ENCODE peak calls at places on chromosomes 3 and 15, in ten cellular contexts. One of them, this sample, is unnamed.

GRCh38 chr3:110620118-110620517 is 451.5 kb upstream of the NECTIN3 start:
- DNase-seq in AG04450: no peak
- DNase-seq in thyroid gland: no peak
- DNase-seq in fibroblast of lung: no peak
- DNase-seq in left lung: no peak
- DNase-seq in SJCRH30: no peak
- DNase-seq in spleen: no peak
- DNase-seq in cardiac muscle cell: no peak
- DNase-seq in tibial nerve: no peak
- DNase-seq in pancreas: no peak
- DNase-seq in this sample: peak; percentile 13

GRCh38 chr3:73600293-73600938 is 24.3 kb downstream of the PDZRN3 start:
- DNase-seq in AG04450: no peak
- DNase-seq in thyroid gland: no peak
- DNase-seq in fibroblast of lung: peak; percentile 80
- DNase-seq in left lung: no peak
- DNase-seq in SJCRH30: no peak
- DNase-seq in spleen: no peak
- DNase-seq in cardiac muscle cell: peak; percentile 97
- DNase-seq in tibial nerve: no peak
- DNase-seq in pancreas: no peak
- DNase-seq in this sample: no peak

GRCh38 chr3:67292356-67293225 is 294.5 kb downstream of the KBTBD8 start:
- DNase-seq in AG04450: no peak
- DNase-seq in thyroid gland: no peak
- DNase-seq in fibroblast of lung: peak; percentile 2
- DNase-seq in left lung: peak; percentile 48
- DNase-seq in SJCRH30: no peak
- DNase-seq in spleen: no peak
- DNase-seq in cardiac muscle cell: no peak
- DNase-seq in tibial nerve: peak; percentile 16
- DNase-seq in pancreas: no peak
- DNase-seq in this sample: no peak

GRCh38 chr3:129617381-129618185 is 11.1 kb upstream of the PLXND1 start:
- DNase-seq in AG04450: no peak
- DNase-seq in thyroid gland: no peak
- DNase-seq in fibroblast of lung: no peak
- DNase-seq in left lung: peak; percentile 32
- DNase-seq in SJCRH30: no peak
- DNase-seq in spleen: peak; percentile 59
- DNase-seq in cardiac muscle cell: no peak
- DNase-seq in tibial nerve: no peak
- DNase-seq in pancreas: no peak
- DNase-seq in this sample: no peak

GRCh38 chr3:45943207-45943846 is at the start of gene CXCR6:
- DNase-seq in AG04450: no peak
- DNase-seq in thyroid gland: no peak
- DNase-seq in fibroblast of lung: no peak
- DNase-seq in left lung: no peak
- DNase-seq in SJCRH30: no peak
- DNase-seq in spleen: no peak
- DNase-seq in cardiac muscle cell: no peak
- DNase-seq in tibial nerve: no peak
- DNase-seq in pancreas: no peak
- DNase-seq in this sample: no peak

GRCh38 chr3:153927107-153927506 is 194.1 kb upstream of the ARHGEF26 start:
- DNase-seq in AG04450: peak; percentile 16
- DNase-seq in thyroid gland: no peak
- DNase-seq in fibroblast of lung: peak; percentile 93
- DNase-seq in left lung: no peak
- DNase-seq in SJCRH30: no peak
- DNase-seq in spleen: no peak
- DNase-seq in cardiac muscle cell: peak; percentile 83
- DNase-seq in tibial nerve: no peak
- DNase-seq in pancreas: no peak
- DNase-seq in this sample: no peak

GRCh38 chr3:153789380-153789779 is 331.8 kb upstream of the ARHGEF26 start:
- DNase-seq in AG04450: no peak
- DNase-seq in thyroid gland: no peak
- DNase-seq in fibroblast of lung: no peak
- DNase-seq in left lung: no peak
- DNase-seq in SJCRH30: no peak
- DNase-seq in spleen: no peak
- DNase-seq in cardiac muscle cell: no peak
- DNase-seq in tibial nerve: no peak
- DNase-seq in pancreas: no peak
- DNase-seq in this sample: no peak

GRCh38 chr15:43769584-43770228 is 7.1 kb downstream of the ELL3 start:
- DNase-seq in AG04450: peak; percentile 49
- DNase-seq in thyroid gland: peak; percentile 53
- DNase-seq in fibroblast of lung: peak; percentile 73
- DNase-seq in left lung: peak; percentile 47
- DNase-seq in SJCRH30: peak; percentile 57
- DNase-seq in spleen: no peak
- DNase-seq in cardiac muscle cell: peak; percentile 77
- DNase-seq in tibial nerve: no peak
- DNase-seq in pancreas: peak; percentile 48
- DNase-seq in this sample: peak; percentile 50

GRCh38 chr3:149781216-149781615 is 11.1 kb downstream of the ANKUB1 start:
- DNase-seq in AG04450: no peak
- DNase-seq in thyroid gland: no peak
- DNase-seq in fibroblast of lung: no peak
- DNase-seq in left lung: no peak
- DNase-seq in SJCRH30: no peak
- DNase-seq in spleen: no peak
- DNase-seq in cardiac muscle cell: no peak
- DNase-seq in tibial nerve: no peak
- DNase-seq in pancreas: no peak
- DNase-seq in this sample: no peak

GRCh38 chr15:49815937-49816336 is 195.1 kb downstream of the DTWD1 start:
- DNase-seq in AG04450: no peak
- DNase-seq in thyroid gland: no peak
- DNase-seq in fibroblast of lung: peak; percentile 36
- DNase-seq in left lung: no peak
- DNase-seq in SJCRH30: peak; percentile 80
- DNase-seq in spleen: no peak
- DNase-seq in cardiac muscle cell: peak; percentile 79
- DNase-seq in tibial nerve: no peak
- DNase-seq in pancreas: no peak
- DNase-seq in this sample: peak; percentile 43

GRCh38 chr3:172678068-172678467 is 32.8 kb downstream of the NCEH1 start:
- DNase-seq in AG04450: no peak
- DNase-seq in thyroid gland: no peak
- DNase-seq in fibroblast of lung: no peak
- DNase-seq in left lung: no peak
- DNase-seq in SJCRH30: no peak
- DNase-seq in spleen: no peak
- DNase-seq in cardiac muscle cell: no peak
- DNase-seq in tibial nerve: no peak
- DNase-seq in pancreas: no peak
- DNase-seq in this sample: no peak
- H3K27ac ChIP-seq in AG04450: peak overlapping the region; percentile 47
- H3K27ac ChIP-seq in thyroid gland: no peak overlapping the region
- H3K27ac ChIP-seq in fibroblast of lung: peak overlapping the region; percentile 38
- H3K27ac ChIP-seq in left lung: no peak overlapping the region
- H3K27ac ChIP-seq in SJCRH30: no peak overlapping the region
- H3K27ac ChIP-seq in spleen: no peak overlapping the region
- H3K27ac ChIP-seq in cardiac muscle cell: no peak overlapping the region
- H3K27ac ChIP-seq in tibial nerve: no peak overlapping the region
- H3K27ac ChIP-seq in pancreas: no peak overlapping the region
- H3K27ac ChIP-seq in this sample: peak overlapping the region; percentile 65

GRCh38 chr3:126083913-126084514 is at the start of gene SLC41A3:
- DNase-seq in AG04450: peak; percentile 27
- DNase-seq in thyroid gland: peak; percentile 93
- DNase-seq in fibroblast of lung: peak; percentile 77
- DNase-seq in left lung: peak; percentile 92
- DNase-seq in SJCRH30: peak; percentile 92
- DNase-seq in spleen: peak; percentile 97
- DNase-seq in cardiac muscle cell: peak; percentile 87
- DNase-seq in tibial nerve: peak; percentile 80
- DNase-seq in pancreas: peak; percentile 92
- DNase-seq in this sample: peak; percentile 94

GRCh38 chr3:126085276-126085675 is 1.4 kb upstream of the SLC41A3 start:
- DNase-seq in AG04450: no peak
- DNase-seq in thyroid gland: no peak
- DNase-seq in fibroblast of lung: no peak
- DNase-seq in left lung: no peak
- DNase-seq in SJCRH30: no peak
- DNase-seq in spleen: no peak
- DNase-seq in cardiac muscle cell: no peak
- DNase-seq in tibial nerve: no peak
- DNase-seq in pancreas: no peak
- DNase-seq in this sample: no peak

GRCh38 chr3:126085841-126086240 is 1.9 kb upstream of the SLC41A3 start:
- DNase-seq in AG04450: no peak
- DNase-seq in thyroid gland: no peak
- DNase-seq in fibroblast of lung: no peak
- DNase-seq in left lung: no peak
- DNase-seq in SJCRH30: no peak
- DNase-seq in spleen: no peak
- DNase-seq in cardiac muscle cell: no peak
- DNase-seq in tibial nerve: no peak
- DNase-seq in pancreas: no peak
- DNase-seq in this sample: no peak

GRCh38 chr3:126084667-126085180 is 800 bp upstream of the SLC41A3 start:
- DNase-seq in AG04450: no peak
- DNase-seq in thyroid gland: no peak
- DNase-seq in fibroblast of lung: no peak
- DNase-seq in left lung: no peak
- DNase-seq in SJCRH30: no peak
- DNase-seq in spleen: no peak
- DNase-seq in cardiac muscle cell: no peak
- DNase-seq in tibial nerve: no peak
- DNase-seq in pancreas: no peak
- DNase-seq in this sample: no peak

DNA sequence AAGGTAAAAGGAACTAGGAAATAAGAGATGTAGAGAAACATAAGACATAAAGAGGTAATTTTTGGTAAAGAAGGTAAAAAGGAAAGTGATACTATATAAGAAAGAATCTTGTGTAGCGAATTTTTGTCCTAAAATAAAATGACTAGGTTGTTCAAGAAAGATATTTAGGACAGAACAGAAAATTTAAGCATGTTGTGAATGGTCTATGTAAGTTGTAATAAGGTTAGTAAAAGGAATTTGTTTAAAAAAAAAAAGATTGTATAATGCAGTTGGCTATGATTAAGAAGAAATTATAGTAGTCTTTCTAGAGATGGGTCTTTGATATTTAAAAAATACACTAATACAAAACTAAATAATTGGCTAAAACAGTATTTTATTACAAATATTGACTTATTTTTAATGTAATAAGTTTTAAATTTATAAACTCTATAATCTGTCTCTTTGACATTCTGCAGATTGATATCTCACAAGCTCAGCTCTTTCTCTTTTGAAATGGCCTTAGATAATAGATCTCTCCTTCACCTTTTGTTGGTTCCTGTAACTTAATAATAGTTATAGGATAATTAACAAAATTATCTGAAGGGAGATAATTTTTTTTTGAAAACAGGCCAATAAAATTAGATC is 3.7 kb upstream of the SLC41A3 start:
- DNase-seq in AG04450: no peak
- DNase-seq in thyroid gland: no peak
- DNase-seq in fibroblast of lung: no peak
- DNase-seq in left lung: no peak
- DNase-seq in SJCRH30: no peak
- DNase-seq in spleen: no peak
- DNase-seq in cardiac muscle cell: no peak
- DNase-seq in tibial nerve: no peak
- DNase-seq in pancreas: no peak
- DNase-seq in this sample: no peak
- H3K9me3 ChIP-seq in AG04450: peaks cover 4% of the 10 kb centered on the region
- H3K9me3 ChIP-seq in thyroid gland: no peaks in the 10 kb centered on the region
- H3K9me3 ChIP-seq in fibroblast of lung: no peaks in the 10 kb centered on the region
- H3K9me3 ChIP-seq in left lung: peaks cover 6% of the 10 kb centered on the region
- H3K9me3 ChIP-seq in SJCRH30: peaks cover 13% of the 10 kb centered on the region
- H3K9me3 ChIP-seq in spleen: no peaks in the 10 kb centered on the region
- H3K9me3 ChIP-seq in cardiac muscle cell: no peaks in the 10 kb centered on the region
- H3K9me3 ChIP-seq in tibial nerve: peaks cover 9% of the 10 kb centered on the region
- H3K9me3 ChIP-seq in pancreas: no peaks in the 10 kb centered on the region
- H3K9me3 ChIP-seq in this sample: peaks cover 4% of the 10 kb centered on the region

GRCh38 chr15:67828379-67828968 is 3.2 kb downstream of the SKOR1 start:
- DNase-seq in AG04450: no peak
- DNase-seq in thyroid gland: no peak
- DNase-seq in fibroblast of lung: no peak
- DNase-seq in left lung: no peak
- DNase-seq in SJCRH30: no peak
- DNase-seq in spleen: peak; percentile 48
- DNase-seq in cardiac muscle cell: no peak
- DNase-seq in tibial nerve: no peak
- DNase-seq in pancreas: no peak
- DNase-seq in this sample: no peak
- H3K27me3 ChIP-seq in AG04450: peaks cover 92% of the 10 kb centered on the region
- H3K27me3 ChIP-seq in thyroid gland: peaks cover 62% of the 10 kb centered on the region
- H3K27me3 ChIP-seq in fibroblast of lung: peaks cover 88% of the 10 kb centered on the region
- H3K27me3 ChIP-seq in left lung: peaks cover 100% of the 10 kb centered on the region
- H3K27me3 ChIP-seq in SJCRH30: no peaks in the 10 kb centered on the region
- H3K27me3 ChIP-seq in spleen: peaks cover 99% of the 10 kb centered on the region
- H3K27me3 ChIP-seq in cardiac muscle cell: peaks cover 100% of the 10 kb centered on the region
- H3K27me3 ChIP-seq in tibial nerve: no peaks in the 10 kb centered on the region
- H3K27me3 ChIP-seq in pancreas: peaks cover 70% of the 10 kb centered on the region
- H3K27me3 ChIP-seq in this sample: peaks cover 68% of the 10 kb centered on the region

GRCh38 chr3:58352624-58353023 is 19.9 kb downstream of the PXK start:
- DNase-seq in AG04450: no peak
- DNase-seq in thyroid gland: no peak
- DNase-seq in fibroblast of lung: no peak
- DNase-seq in left lung: no peak
- DNase-seq in SJCRH30: no peak
- DNase-seq in spleen: no peak
- DNase-seq in cardiac muscle cell: no peak
- DNase-seq in tibial nerve: no peak
- DNase-seq in pancreas: no peak
- DNase-seq in this sample: no peak

GRCh38 chr3:58350627-58351013 is 17.9 kb downstream of the PXK start:
- DNase-seq in AG04450: no peak
- DNase-seq in thyroid gland: no peak
- DNase-seq in fibroblast of lung: peak; percentile 51
- DNase-seq in left lung: no peak
- DNase-seq in SJCRH30: no peak
- DNase-seq in spleen: no peak
- DNase-seq in cardiac muscle cell: peak; percentile 37
- DNase-seq in tibial nerve: no peak
- DNase-seq in pancreas: no peak
- DNase-seq in this sample: no peak

GRCh38 chr3:58351920-58352319 is 19.2 kb downstream of the PXK start:
- DNase-seq in AG04450: no peak
- DNase-seq in thyroid gland: peak; percentile 55
- DNase-seq in fibroblast of lung: no peak
- DNase-seq in left lung: no peak
- DNase-seq in SJCRH30: no peak
- DNase-seq in spleen: no peak
- DNase-seq in cardiac muscle cell: no peak
- DNase-seq in tibial nerve: no peak
- DNase-seq in pancreas: no peak
- DNase-seq in this sample: peak; percentile 9

GRCh38 chr3:58347984-58348383 is 15.3 kb downstream of the PXK start:
- DNase-seq in AG04450: no peak
- DNase-seq in thyroid gland: peak; percentile 39
- DNase-seq in fibroblast of lung: no peak
- DNase-seq in left lung: no peak
- DNase-seq in SJCRH30: no peak
- DNase-seq in spleen: no peak
- DNase-seq in cardiac muscle cell: no peak
- DNase-seq in tibial nerve: no peak
- DNase-seq in pancreas: no peak
- DNase-seq in this sample: no peak

GRCh38 chr3:58349792-58350626 is 17.3 kb downstream of the PXK start:
- DNase-seq in AG04450: no peak
- DNase-seq in thyroid gland: peak; percentile 75
- DNase-seq in fibroblast of lung: no peak
- DNase-seq in left lung: no peak
- DNase-seq in SJCRH30: no peak
- DNase-seq in spleen: no peak
- DNase-seq in cardiac muscle cell: no peak
- DNase-seq in tibial nerve: no peak
- DNase-seq in pancreas: no peak
- DNase-seq in this sample: no peak
- H3K27ac ChIP-seq in AG04450: no peak overlapping the region
- H3K27ac ChIP-seq in thyroid gland: peak overlapping the region; percentile 76
- H3K27ac ChIP-seq in fibroblast of lung: no peak overlapping the region
- H3K27ac ChIP-seq in left lung: peak overlapping the region; percentile 80
- H3K27ac ChIP-seq in SJCRH30: no peak overlapping the region
- H3K27ac ChIP-seq in spleen: peak overlapping the region; percentile 83
- H3K27ac ChIP-seq in cardiac muscle cell: no peak overlapping the region
- H3K27ac ChIP-seq in tibial nerve: no peak overlapping the region
- H3K27ac ChIP-seq in pancreas: no peak overlapping the region
- H3K27ac ChIP-seq in this sample: no peak overlapping the region

This sample was measured in WERI-Rb-1.